ENCODE peak calls at places on chromosomes 3 and 15, in five cellular contexts. B is fibroblast of pulmonary artery, U is astrocyte of the cerebellum, Z is dorsolateral prefrontal cortex, E is epithelial cell of esophagus. L is an unnamed sample.

GRCh38 chr15:26179906-26180305 is 316.8 kb upstream of the ATP10A start:
- DNase-seq in B (no peak), U (no peak), Z (peak), E (no peak), L (no peak)

GRCh38 chr3:71680588-71680987 is 44.6 kb downstream of the EIF4E3 start:
- DNase-seq in U (no peak), E (peak), B (peak), Z (no peak), L (no peak)

GRCh38 chr3:12679468-12679867 is 15.6 kb upstream of the RAF1 start:
- DNase-seq in Z (no peak), U (no peak), B (peak), E (peak), L (no peak)

GRCh38 chr15:73318463-73319351 is 50.1 kb downstream of the HCN4 start:
- DNase-seq in U (no peak), E (no peak), B (no peak), Z (peak), L (no peak)

GRCh38 chr3:165830746-165831145 is 6.5 kb downstream of the BCHE start:
- DNase-seq in U (no peak), E (no peak), B (no peak), Z (no peak), L (no peak)

GRCh38 chr3:162224736-162225135 is 728.1 kb downstream of the OTOL1 start:
- DNase-seq in B (peak), Z (no peak), E (peak), U (no peak), L (no peak)

GRCh38 chr3:13767896-13768295 is 112.0 kb downstream of the WNT7A start:
- DNase-seq in Z (no peak), U (no peak), E (no peak), B (no peak), L (no peak)

GRCh38 chr3:77038468-77038927 is 1.4 kb upstream of the ROBO2 start:
- DNase-seq in B (peak), Z (peak), E (peak), U (peak), L (peak)

GRCh38 chr15:55669226-55669625 is 73.7 kb downstream of the PRTG start:
- DNase-seq in B (no peak), U (no peak), E (no peak), Z (no peak), L (no peak)

GRCh38 chr3:4889896-4890295 is 89.3 kb upstream of the BHLHE40 start:
- DNase-seq in U (no peak), E (no peak), B (peak), Z (no peak), L (no peak)

GRCh38 chr3:81352867-81353266 is 408.6 kb downstream of the GBE1 start:
- DNase-seq in U (no peak), Z (no peak), E (peak), B (peak), L (peak)

GRCh38 chr3:24123596-24123995 is 178.5 kb downstream of the NR1D2 start:
- DNase-seq in B (peak), Z (no peak), E (peak), U (peak), L (no peak)

GRCh38 chr15:94305133-94305532 is 73.8 kb downstream of the MCTP2 start:
- DNase-seq in U (no peak), B (no peak), E (no peak), Z (no peak), L (no peak)

GRCh38 chr3:20055020-20055775 is 15.0 kb downstream of the KAT2B start:
- DNase-seq in E (no peak), U (no peak), B (no peak), Z (no peak), L (no peak)

GRCh38 chr3:112759681-112760080 is 87.0 kb downstream of the CD200R1L start:
- DNase-seq in B (no peak), Z (no peak), U (no peak), E (no peak), L (no peak)

GRCh38 chr3:23735062-23735461 is 70.7 kb upstream of the UBE2E1 start:
- DNase-seq in U (no peak), Z (no peak), E (no peak), B (peak), L (no peak)

GRCh38 chr3:130626021-130626420 is 109.0 kb downstream of the COL6A6 start:
- DNase-seq in B (peak), E (peak), Z (no peak), U (peak), L (no peak)

GRCh38 chr3:194312743-194313281 is 38.3 kb downstream of the CPN2 start:
- DNase-seq in Z (no peak), E (peak), B (peak), U (no peak), L (no peak)

GRCh38 chr15:33810083-33810595 is 158.2 kb upstream of the CHRM5 start:
- DNase-seq in E (no peak), B (no peak), U (no peak), Z (no peak), L (no peak)

GRCh38 chr3:49733551-49733950 is 9.8 kb upstream of the GMPPB start:
- DNase-seq in U (no peak), Z (no peak), B (peak), E (peak), L (no peak)

GRCh38 chr3:73622135-73622534 is 2.6 kb downstream of the PDZRN3 start:
- DNase-seq in Z (no peak), E (no peak), B (no peak), U (no peak), L (no peak)

GRCh38 chr3:101574388-101575156 is 592 bp downstream of the PCNP start:
- DNase-seq in B (peak), U (peak), E (peak), Z (no peak), L (no peak)

GRCh38 chr3:97863025-97863424 is 41.2 kb downstream of the CRYBG3 start:
- DNase-seq in E (peak), U (no peak), Z (no peak), B (peak), L (peak)

GRCh38 chr3:16908408-16908807 is 23.7 kb downstream of the PLCL2 start:
- DNase-seq in E (no peak), U (no peak), B (no peak), Z (no peak), L (no peak)

GRCh38 chr15:68560501-68561113 is 18.2 kb upstream of the CORO2B start:
- DNase-seq in U (no peak), Z (no peak), E (no peak), B (no peak), L (no peak)
- H3K4me3 ChIP-seq in U (no peak), Z (no peak), E (no peak), B (no peak), L (no peak)

GRCh38 chr3:43757613-43758012 is 66.9 kb downstream of the ABHD5 start:
- DNase-seq in U (no peak), E (no peak), Z (no peak), B (no peak), L (no peak)

GRCh38 chr3:43758826-43759225 is 68.1 kb downstream of the ABHD5 start:
- DNase-seq in E (no peak), B (no peak), U (no peak), Z (no peak), L (no peak)

GRCh38 chr3:43762486-43762885 is 71.7 kb downstream of the ABHD5 start:
- DNase-seq in U (no peak), E (no peak), B (no peak), Z (no peak), L (no peak)

GRCh38 chr3:43760951-43761350 is 70.2 kb downstream of the ABHD5 start:
- DNase-seq in Z (no peak), E (no peak), U (no peak), B (no peak), L (no peak)

DNA sequence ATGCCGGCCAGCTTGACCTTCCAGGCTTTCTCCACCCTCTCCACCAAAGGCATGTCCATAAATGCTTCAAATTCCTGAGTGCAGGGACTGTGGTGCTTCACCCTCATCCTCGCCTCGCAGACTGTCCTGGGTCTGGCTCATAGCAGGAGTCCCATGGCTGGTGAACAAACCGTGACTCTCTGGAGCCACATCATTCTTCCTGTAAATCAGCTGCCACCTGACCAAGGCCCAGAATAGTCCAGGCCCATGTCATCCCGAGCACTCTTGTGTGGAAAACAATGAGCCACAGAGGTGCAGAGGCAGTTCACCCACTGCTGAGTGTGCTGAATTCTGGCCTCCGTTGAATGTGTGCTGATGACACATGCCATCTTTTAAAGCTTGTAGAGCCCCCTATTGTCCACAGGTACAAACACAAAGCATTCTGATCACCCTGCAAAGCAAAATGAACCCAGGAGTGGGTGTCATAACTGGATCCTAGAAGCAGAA is 68.6 kb downstream of the ABHD5 start:
- DNase-seq in B (peak), U (peak), Z (no peak), E (peak), L (peak)
- TF ChIP-seq CTCF in B (peak), U (peak), Z (no peak), E (no peak), L (peak)

DNA sequence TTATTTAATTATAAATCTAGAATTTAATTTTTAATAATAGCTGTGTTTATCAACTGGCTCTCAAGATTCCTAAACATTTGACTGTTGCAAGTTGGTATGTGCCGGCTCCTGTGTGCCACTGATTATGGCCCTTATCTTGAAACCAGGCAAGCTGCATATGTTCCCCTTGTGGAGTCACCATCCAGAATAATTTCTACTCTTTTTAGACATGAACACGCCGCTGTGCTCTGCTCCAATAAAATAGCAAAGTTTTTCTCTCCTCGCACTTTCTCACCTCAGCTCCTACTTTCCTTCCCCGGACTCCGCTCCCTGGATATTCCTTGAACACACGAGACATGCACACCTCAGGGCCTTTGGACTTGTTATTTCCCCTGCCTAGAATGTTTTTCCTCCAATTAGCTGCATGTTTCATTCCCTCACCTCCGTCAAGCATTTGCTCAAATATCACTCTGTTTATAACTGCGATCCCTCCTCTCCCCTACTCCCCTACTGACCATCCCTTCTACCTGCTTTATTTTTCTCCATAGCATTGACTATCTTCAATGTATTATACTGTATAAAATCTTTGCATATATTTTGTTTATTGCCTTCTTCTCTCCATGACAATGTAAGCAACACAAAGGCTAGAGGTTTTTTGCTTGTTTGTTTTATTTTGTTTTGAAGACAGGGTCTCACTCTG is 26.1 kb upstream of the ERICH6 start:
- DNase-seq in E (no peak), U (no peak), Z (no peak), B (no peak), L (no peak)
- H3K4me3 ChIP-seq in E (no peak), U (no peak), Z (no peak), B (no peak), L (no peak)

GRCh38 chr3:195907730-195908438 is 467 bp downstream of the TNK2 start:
- DNase-seq in B (no peak), E (peak), Z (no peak), U (no peak), L (no peak)

GRCh38 chr3:195903950-195904290 is 4.4 kb downstream of the TNK2 start:
- DNase-seq in E (no peak), B (no peak), U (no peak), Z (no peak), L (no peak)

GRCh38 chr3:195904364-195904763 is 4.0 kb downstream of the TNK2 start:
- DNase-seq in U (no peak), B (no peak), E (no peak), Z (no peak), L (no peak)

GRCh38 chr3:195906865-195907729 is 1.3 kb downstream of the TNK2 start:
- DNase-seq in Z (no peak), B (no peak), E (peak), U (no peak), L (no peak)

DNA sequence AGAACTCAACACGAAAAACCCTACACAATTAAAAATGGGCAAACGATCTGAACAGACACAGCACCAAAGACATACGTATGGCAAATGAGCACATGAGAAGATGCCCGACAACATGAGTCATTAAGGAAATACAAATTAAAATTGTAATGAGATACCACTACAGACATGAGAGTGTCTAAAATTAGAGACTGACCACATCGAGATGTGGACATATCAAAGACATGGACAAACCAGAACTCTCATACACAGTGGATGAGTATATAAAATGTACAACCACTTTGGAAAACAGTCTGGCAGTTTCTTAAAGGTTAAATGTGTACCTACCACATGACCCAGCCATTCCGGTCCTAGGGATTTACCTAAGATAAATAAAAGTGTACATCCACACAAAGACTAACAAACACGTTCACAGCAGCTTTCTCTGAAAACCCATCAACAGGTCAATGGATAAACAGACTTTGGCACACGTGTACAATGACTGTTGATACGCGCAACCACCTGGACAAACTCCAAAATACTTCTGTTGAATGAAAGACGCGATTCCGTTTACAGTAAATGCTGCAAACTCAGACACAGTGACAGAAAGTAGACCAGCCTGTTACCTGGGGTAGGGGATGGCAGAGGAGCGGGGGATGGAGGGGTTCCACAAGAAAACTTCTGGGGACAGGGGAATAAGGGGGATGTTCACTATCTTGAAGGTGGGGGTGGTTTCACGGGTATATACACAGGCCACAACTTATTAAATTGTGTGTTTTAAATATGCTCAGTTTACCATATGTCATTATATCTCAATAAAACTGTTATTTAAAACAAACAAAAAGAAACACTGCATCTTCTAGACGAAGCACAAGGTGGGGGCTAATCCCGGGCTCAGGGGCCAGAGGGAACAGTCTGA is 2.1 kb downstream of the TNK2 start:
- DNase-seq in E (peak), Z (no peak), B (no peak), U (no peak), L (no peak)
- TF ChIP-seq CTCF in E (no peak), Z (no peak), B (no peak), U (no peak), L (no peak)

DNA sequence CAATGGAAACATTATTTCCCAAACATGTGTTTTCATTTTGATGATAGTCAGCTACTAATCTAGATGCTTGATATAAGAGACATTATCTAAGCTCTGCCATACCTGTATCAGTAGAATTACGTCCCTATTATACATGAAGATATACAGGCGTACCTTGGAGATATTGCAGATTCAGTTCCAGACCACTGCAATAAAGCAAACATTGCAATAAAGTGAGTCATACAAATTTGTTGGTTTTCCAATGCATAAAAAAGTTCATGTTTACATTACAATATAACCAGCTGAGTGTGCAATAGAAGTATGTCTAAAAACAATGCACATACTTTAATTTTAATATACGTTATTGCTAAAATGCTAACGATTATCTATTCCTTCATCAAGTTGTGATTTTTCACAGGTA is 236.0 kb upstream of the ZNF717 start:
- DNase-seq in U (no peak), B (no peak), Z (no peak), E (peak), L (no peak)
- H3K4me3 ChIP-seq in U (no peak), B (no peak), Z (no peak), E (no peak), L (no peak)

GRCh38 chr3:143037867-143038266 is 36.5 kb downstream of the U2SURP start:
- DNase-seq in E (no peak), Z (no peak), U (no peak), B (no peak), L (no peak)
- TF ChIP-seq CTCF in E (peak), Z (no peak), U (peak), B (peak), L (no peak)

DNA sequence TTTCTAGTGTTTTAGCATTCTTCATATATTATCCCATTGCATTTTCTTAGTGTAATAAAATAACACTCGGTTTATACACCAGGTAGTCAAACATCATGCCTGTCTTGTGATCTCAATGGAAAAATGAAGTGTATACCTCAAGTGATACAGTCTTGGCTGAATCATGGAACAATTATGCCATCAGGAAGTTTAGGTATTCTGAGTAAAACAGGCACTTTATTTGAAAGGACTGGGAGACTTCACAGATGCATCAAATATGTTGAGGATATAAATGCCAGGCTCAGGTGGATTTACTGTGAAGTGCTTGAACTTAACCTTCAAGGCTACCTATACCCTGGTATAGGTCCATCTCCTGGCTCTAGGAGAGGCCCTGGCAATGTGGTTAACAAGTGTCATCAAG is 8.5 kb downstream of the TGFBR2 start:
- DNase-seq in U (no peak), E (peak), B (no peak), Z (no peak), L (no peak)
- H3K4me3 ChIP-seq in U (no peak), E (no peak), B (no peak), Z (no peak), L (no peak)

GRCh38 chr3:52051444-52051843 is 4.9 kb downstream of the DUSP7 start:
- DNase-seq in Z (no peak), B (no peak), U (no peak), E (no peak), L (no peak)

GRCh38 chr3:52054689-52055511 is 1.5 kb downstream of the DUSP7 start:
- DNase-seq in B (no peak), U (no peak), Z (no peak), E (peak), L (no peak)

GRCh38 chr3:52050571-52050970 is 5.8 kb downstream of the DUSP7 start:
- DNase-seq in B (no peak), E (no peak), U (no peak), Z (no peak), L (no peak)

GRCh38 chr3:52053307-52054304 is 2.8 kb downstream of the DUSP7 start:
- DNase-seq in B (peak), Z (peak), U (no peak), E (peak), L (no peak)

DNA sequence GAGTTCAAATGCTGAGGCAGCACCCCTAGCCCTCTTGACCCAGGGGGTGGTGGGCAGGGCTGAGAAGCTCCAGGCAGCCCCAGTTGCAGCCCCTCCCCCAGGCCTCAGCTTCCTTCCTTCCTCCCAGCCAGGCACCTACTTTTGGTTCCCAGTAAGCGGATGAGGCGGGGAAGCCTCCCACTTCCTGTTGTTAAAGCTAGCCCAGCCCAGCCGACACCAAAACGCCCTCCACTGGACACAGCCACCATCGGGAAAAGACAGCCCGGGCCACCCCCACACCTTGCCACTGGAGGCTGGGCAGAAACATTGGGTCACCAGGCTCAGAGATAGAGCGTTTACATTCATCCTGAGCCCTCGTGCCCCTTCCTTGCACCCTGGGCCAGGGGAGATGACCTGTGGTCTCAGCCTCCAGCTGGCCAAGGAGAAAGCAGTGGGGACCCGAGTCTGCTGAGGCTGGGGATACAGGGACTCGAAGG is 3.5 kb downstream of the DUSP7 start:
- DNase-seq in B (peak), Z (peak), E (peak), U (no peak), L (no peak)
- TF ChIP-seq CTCF in B (peak), Z (peak), E (peak), U (peak), L (peak)

DNA sequence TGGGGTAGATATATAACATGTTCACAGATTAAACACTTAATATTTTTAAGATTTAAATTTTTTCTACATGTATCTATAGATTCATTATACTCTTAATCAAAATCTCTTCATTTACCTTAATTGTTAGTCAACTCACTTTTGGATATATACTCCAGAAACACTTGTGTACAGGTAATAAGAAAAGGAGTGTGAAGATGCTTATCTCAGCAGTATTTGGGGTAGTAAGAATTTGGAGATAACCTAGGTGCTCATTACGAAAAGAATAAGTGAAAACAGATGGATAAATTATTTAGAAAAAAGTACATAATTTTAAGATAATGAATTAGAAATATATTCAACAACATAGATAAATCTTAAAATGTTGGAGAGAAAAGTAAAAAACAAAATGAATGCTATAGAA is 226.5 kb upstream of the PLSCR5 start:
- DNase-seq in Z (no peak), U (no peak), E (no peak), B (no peak), L (no peak)
- H3K4me3 ChIP-seq in Z (no peak), U (no peak), E (no peak), B (no peak), L (no peak)